ENCODE peak calls at places on chromosomes 3 and 15, in seven cellular contexts. O, E, N, V, M, G and Y are unnamed samples. For H3K4me1, the result is how much of the 10 kb centered on the place peaks cover.

GRCh38 chr3:63945558-63946096 is 33.4 kb upstream of the SCAANT1 start:
- DNase-seq in N (no peak), E (peak), G (no peak), M (no peak), O (peak), V (no peak), Y (no peak)

GRCh38 chr15:86115138-86115801 is 35.6 kb downstream of the AGBL1 start:
- DNase-seq in V (no peak), N (no peak), E (peak), O (no peak), M (no peak), G (no peak), Y (no peak)

GRCh38 chr3:47250309-47251060 is 32.1 kb downstream of the KIF9 start:
- DNase-seq in V (peak), G (no peak), M (no peak), E (no peak), N (peak), O (peak), Y (peak)

GRCh38 chr3:48232734-48233133 is 8.2 kb upstream of the ZNF589 start:
- DNase-seq in E (peak), M (peak), V (peak), O (peak), N (peak), G (peak), Y (peak)

GRCh38 chr15:77901921-77902750 is 175.4 kb downstream of the TBC1D2B start:
- DNase-seq in N (peak), M (no peak), O (no peak), E (no peak), V (peak), G (no peak), Y (no peak)

GRCh38 chr3:143428351-143428750 is 308.8 kb downstream of the CHST2 start:
- DNase-seq in M (no peak), V (no peak), N (no peak), E (no peak), O (no peak), G (no peak), Y (no peak)

GRCh38 chr3:39849992-39850706 is 40.7 kb downstream of the MYRIP start:
- DNase-seq in E (no peak), O (no peak), M (no peak), N (no peak), V (no peak), G (no peak), Y (no peak)

GRCh38 chr3:57164217-57164605 is 942 bp downstream of the IL17RD start:
- DNase-seq in O (peak), N (no peak), V (no peak), M (peak), G (no peak), E (peak), Y (peak)

GRCh38 chr3:188421151-188421821 is 267.3 kb downstream of the LPP start:
- DNase-seq in G (no peak), N (no peak), E (peak), O (peak), V (no peak), M (no peak), Y (no peak)

GRCh38 chr3:78257956-78258530 is 1218.1 kb downstream of the ROBO2 start:
- DNase-seq in V (no peak), O (no peak), M (no peak), E (no peak), N (peak), G (no peak), Y (no peak)

GRCh38 chr3:27335571-27335970 is 33.6 kb downstream of the NEK10 start:
- DNase-seq in M (no peak), G (no peak), O (no peak), E (no peak), N (no peak), V (no peak), Y (no peak)

GRCh38 chr15:51365417-51365816 is 24.0 kb downstream of the GLDN start:
- DNase-seq in O (no peak), V (no peak), G (no peak), M (no peak), E (no peak), N (no peak), Y (no peak)

GRCh38 chr15:85024509-85025336 is 43.1 kb downstream of the PDE8A start:
- DNase-seq in O (peak), V (no peak), M (no peak), E (peak), N (no peak), G (no peak), Y (no peak)

DNA sequence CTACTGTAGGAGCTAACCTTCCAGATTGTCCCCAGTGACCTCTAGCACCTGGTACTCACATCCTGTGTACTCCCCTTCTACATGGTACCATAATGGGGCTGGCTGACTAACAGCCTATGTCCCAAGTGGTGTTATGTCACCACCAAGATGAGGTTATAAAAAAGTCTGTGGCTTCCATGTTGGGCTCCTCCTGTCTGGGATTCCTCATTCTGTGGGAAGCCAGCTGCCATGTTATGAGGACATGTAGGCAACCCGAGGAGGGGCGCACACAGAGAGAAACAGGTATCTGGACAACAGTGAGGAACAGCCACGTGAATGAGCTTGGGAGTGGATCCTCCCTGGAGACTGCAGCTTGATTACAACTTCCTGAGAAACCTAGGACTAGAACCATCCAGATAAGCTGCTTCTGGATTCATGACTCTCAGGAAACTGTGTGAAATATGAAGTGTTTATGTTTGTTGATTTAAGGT is 21.8 kb downstream of the GOLIM4 start:
- DNase-seq in E (no peak), G (no peak), V (no peak), M (no peak), O (no peak), N (no peak), Y (no peak)
- H3K4me3 ChIP-seq in E (no peak), G (no peak), V (no peak), M (no peak), O (no peak), N (no peak), Y (no peak)

DNA sequence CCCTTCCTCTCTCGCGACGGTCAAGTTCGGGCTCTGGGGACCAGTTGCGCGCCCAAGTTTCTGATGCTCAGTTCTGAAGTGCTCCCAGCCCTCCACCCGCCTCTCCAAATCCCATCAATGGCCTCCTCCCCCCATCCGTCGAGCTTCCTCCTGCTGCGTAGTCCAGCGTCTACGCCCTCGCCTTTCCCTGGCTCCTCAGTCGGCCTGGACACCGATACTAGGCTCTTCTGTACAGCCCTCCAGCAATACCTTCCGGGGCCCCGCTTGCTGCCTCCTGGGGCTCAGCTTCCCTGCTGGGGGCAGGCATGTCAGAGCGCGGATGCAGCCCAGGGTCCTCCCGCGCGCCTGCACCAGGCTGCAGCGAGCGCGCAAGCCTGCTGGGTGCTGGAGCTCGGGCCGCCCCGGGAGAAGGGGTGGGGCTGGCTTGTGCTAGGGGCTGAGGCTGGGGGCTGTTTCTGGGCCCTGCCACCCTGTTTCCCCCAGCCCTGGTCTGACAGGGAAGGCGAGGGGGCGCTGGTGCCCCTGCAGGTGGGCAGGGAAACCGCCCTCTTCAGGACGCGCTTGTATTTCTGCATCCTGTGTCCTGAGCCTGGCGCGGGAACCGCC is 353.3 kb upstream of the SUCLG2 start:
- DNase-seq in O (no peak), G (no peak), V (no peak), E (no peak), N (peak), M (no peak), Y (peak)
- TF ChIP-seq CTCF in O (no peak), G (no peak), V (no peak), E (no peak), N (peak), M (no peak), Y (no peak)

GRCh38 chr15:67186226-67186649 is 68.2 kb downstream of the AAGAB start:
- DNase-seq in V (no peak), O (no peak), G (no peak), M (no peak), N (no peak), E (no peak), Y (no peak)
- H3K4me1 ChIP-seq in V (under half), O (half or more), G (under half), M (under half), N (under half), E (half or more), Y (under half)

GRCh38 chr3:119774419-119774818 is 7.5 kb upstream of the NR1I2 start:
- DNase-seq in G (no peak), E (no peak), O (no peak), N (no peak), V (no peak), M (no peak), Y (no peak)
- H3K4me3 ChIP-seq in G (no peak), E (no peak), O (no peak), N (no peak), V (no peak), M (no peak), Y (no peak)

GRCh38 chr15:90099072-90099867 is 3.0 kb downstream of the IDH2 start:
- DNase-seq in E (no peak), G (peak), M (no peak), O (no peak), N (no peak), V (peak), Y (no peak)
- TF ChIP-seq CTCF in E (no peak), G (no peak), M (no peak), O (no peak), N (no peak), V (no peak), Y (no peak)

GRCh38 chr3:36444909-36445308 is 64.6 kb downstream of the STAC start:
- DNase-seq in O (no peak), V (no peak), N (no peak), E (peak), M (no peak), G (no peak), Y (no peak)

GRCh38 chr3:36447063-36447462 is 66.8 kb downstream of the STAC start:
- DNase-seq in E (no peak), V (no peak), M (no peak), G (no peak), N (no peak), O (no peak), Y (no peak)

GRCh38 chr3:36451816-36452215 is 71.5 kb downstream of the STAC start:
- DNase-seq in O (no peak), V (no peak), M (no peak), E (no peak), G (no peak), N (peak), Y (no peak)

GRCh38 chr3:36443042-36443686 is 62.9 kb downstream of the STAC start:
- DNase-seq in O (no peak), N (no peak), E (no peak), V (no peak), G (no peak), M (no peak), Y (peak)

GRCh38 chr3:36446230-36446629 is 65.9 kb downstream of the STAC start:
- DNase-seq in G (no peak), V (no peak), O (no peak), M (no peak), E (peak), N (no peak), Y (no peak)
- H3K4me1 ChIP-seq in G (under half), V (under half), O (under half), M (under half), E (under half), N (under half), Y (under half)

GRCh38 chr3:170999737-171000242 is 26.7 kb downstream of the SLC2A2 start:
- DNase-seq in V (no peak), N (no peak), M (no peak), O (peak), G (no peak), E (peak), Y (no peak)

GRCh38 chr3:171000281-171000680 is 26.2 kb downstream of the SLC2A2 start:
- DNase-seq in V (no peak), M (no peak), N (no peak), O (peak), E (no peak), G (no peak), Y (no peak)

GRCh38 chr3:171005648-171006047 is 20.9 kb downstream of the SLC2A2 start:
- DNase-seq in V (no peak), O (no peak), G (no peak), M (no peak), N (no peak), E (peak), Y (no peak)

GRCh38 chr3:171001250-171001893 is 25.1 kb downstream of the SLC2A2 start:
- DNase-seq in N (no peak), M (no peak), O (no peak), G (no peak), E (no peak), V (no peak), Y (no peak)

DNA sequence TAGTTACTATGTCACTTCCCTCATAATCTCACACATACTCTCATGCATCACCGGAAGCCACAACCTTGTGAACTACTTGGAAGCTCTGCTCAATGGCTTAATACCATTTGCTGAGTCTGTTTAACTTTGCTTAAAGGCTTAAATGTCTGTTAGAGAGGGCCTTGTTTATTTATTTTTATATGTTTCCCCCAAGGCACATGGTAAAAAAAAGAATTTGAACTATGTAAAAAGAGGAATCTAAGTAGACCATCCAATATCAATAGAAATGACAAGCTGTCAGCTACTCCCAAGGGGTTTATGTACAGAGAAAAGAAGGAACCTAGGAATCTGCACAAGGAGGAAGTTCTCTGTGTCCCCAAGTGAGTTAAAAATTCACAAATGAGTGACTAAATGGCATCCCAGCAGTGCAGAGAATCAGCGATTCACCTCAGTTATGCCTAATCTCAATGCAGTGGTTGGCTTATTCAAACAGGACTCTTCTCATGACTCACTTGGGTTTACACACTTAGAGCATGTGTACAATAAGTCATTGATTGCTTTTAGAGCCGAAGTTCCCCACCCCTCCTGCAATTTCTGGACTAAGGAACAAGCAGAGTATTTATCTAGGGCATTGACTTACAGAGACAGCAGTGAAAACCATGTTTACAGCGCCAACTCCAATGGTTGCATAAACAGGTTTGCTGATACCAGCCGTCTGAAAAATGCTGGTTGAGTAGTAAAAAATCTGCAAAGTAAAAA is 24.4 kb downstream of the SLC2A2 start:
- DNase-seq in E (peak), M (no peak), V (no peak), N (no peak), O (peak), G (no peak), Y (no peak)
- H3K4me3 ChIP-seq in E (no peak), M (no peak), V (no peak), N (no peak), O (no peak), G (no peak), Y (no peak)

GRCh38 chr3:114584734-114585371 is 291.0 kb downstream of the TIGIT start:
- DNase-seq in M (no peak), N (no peak), V (no peak), E (no peak), O (no peak), G (no peak), Y (no peak)
- TF ChIP-seq CTCF in M (no peak), N (no peak), V (no peak), E (no peak), O (no peak), G (no peak), Y (no peak)

DNA sequence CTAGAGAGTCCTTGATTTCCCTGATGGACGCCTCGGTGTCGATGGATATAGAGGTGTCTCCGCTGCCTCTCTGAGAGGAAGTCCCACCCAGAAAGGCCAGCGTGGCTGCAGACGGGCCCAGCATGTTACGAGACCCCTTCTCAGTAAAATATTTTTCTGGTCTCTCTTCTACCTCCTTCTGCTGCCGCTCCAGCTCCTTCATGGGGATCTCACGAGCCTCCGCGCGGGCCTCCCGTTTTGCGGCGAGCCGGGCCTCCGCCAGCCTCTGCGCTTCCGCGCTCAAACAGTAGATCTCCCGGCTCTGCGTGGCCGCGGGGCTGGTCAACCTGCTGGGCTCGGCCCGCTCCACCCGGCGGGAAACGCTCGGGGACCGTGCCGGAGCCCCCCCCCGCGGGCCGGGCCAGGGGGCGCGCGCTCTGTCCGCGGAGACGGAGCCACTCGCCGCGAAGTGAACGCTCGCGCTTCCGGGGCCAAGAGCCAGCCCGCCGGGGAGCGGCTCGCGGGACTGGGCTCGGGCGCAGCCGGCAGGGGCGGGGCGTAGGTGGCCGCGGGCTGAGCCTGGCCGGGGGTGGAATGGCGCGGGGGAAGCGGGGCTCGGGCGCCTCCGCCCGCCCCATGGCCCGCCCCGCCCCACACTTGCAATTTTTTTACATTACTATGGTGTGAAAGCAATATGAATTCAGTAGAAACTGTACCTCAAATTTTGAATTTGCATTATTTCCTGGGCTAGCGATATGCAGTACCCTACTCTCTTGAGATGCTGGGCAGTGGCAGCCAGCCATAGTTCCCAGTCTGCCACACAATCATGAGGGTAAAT is 10.2 kb upstream of the KCNMB3 start:
- DNase-seq in O (peak), V (peak), G (peak), M (no peak), E (peak), N (peak), Y (peak)
- H3K4me1 ChIP-seq in O (under half), V (under half), G (under half), M (under half), E (under half), N (under half), Y (under half)

GRCh38 chr3:72820405-72820804 is 27.8 kb downstream of the SHQ1 start:
- DNase-seq in O (peak), N (no peak), M (no peak), G (no peak), E (peak), V (no peak), Y (no peak)
- H3K4me3 ChIP-seq in O (no peak), N (no peak), M (no peak), G (no peak), E (no peak), V (no peak), Y (no peak)